ENCODE peak calls at places on chromosomes 13 and 19, in four cellular contexts. F is right lobe of liver, O is cardiac muscle cell, S is RWPE1. B is an unnamed sample.
A peak's percentile ranks its signal among the peaks of the same experiment; 100 is the strongest.

GRCh38 chr13:105957769-105958438 is 577.6 kb downstream of the EFNB2 start:
- DNase-seq in S (no peak), O (no peak), F (no peak), B (no peak)

GRCh38 chr19:10093295-10094186 is 7.4 kb downstream of the SHFL start:
- DNase-seq in F (no peak), O (peak; percentile 18), S (no peak), B (no peak)

GRCh38 chr13:45416521-45417125 is 1.6 kb downstream of the SLC25A30 start:
- DNase-seq in S (no peak), F (no peak), O (no peak), B (no peak)

GRCh38 chr13:95349267-95349666 is 48.0 kb upstream of the ABCC4 start:
- DNase-seq in S (no peak), O (peak; percentile 41), F (no peak), B (no peak)

GRCh38 chr19:17618281-17618903 is 62.9 kb downstream of the COLGALT1 start:
- DNase-seq in F (no peak), S (no peak), O (no peak), B (no peak)

GRCh38 chr13:48526269-48526668 is 6.6 kb downstream of the RCBTB2 start:
- DNase-seq in S (no peak), O (no peak), F (no peak), B (no peak)

GRCh38 chr13:32262165-32262564 is 53.0 kb downstream of the ZAR1L start:
- DNase-seq in F (no peak), S (no peak), O (no peak), B (no peak)

GRCh38 chr19:31264379-31264778 is 84.9 kb downstream of the TSHZ3 start:
- DNase-seq in S (no peak), O (no peak), F (no peak), B (no peak)

GRCh38 chr13:64924401-64924800 is 2305.7 kb downstream of the PCDH9 start:
- DNase-seq in F (no peak), S (no peak), O (no peak), B (no peak)

GRCh38 chr19:47540748-47541147 is 25.9 kb upstream of the NAPA start:
- DNase-seq in S (no peak), O (peak; percentile 65), F (no peak), B (no peak)

GRCh38 chr13:99777873-99778272 is 193.7 kb downstream of the ZIC5 start:
- DNase-seq in S (no peak), O (no peak), F (no peak), B (no peak)

GRCh38 chr19:33627526-33627925 is 5.8 kb downstream of the CHST8 start:
- DNase-seq in S (no peak), O (no peak), F (no peak), B (no peak)

GRCh38 chr13:40590112-40590862 is 76.2 kb downstream of the FOXO1 start:
- DNase-seq in F (no peak), O (no peak), S (no peak), B (no peak)

GRCh38 chr13:103067751-103068563 is 1.7 kb upstream of the SLC10A2 start:
- DNase-seq in F (no peak), O (no peak), S (peak; percentile 36), B (no peak)

GRCh38 chr13:43767351-43767901 is 19.3 kb downstream of the ENOX1 start:
- DNase-seq in S (no peak), O (peak; percentile 62), F (no peak), B (no peak)

GRCh38 chr19:12749938-12750521 is 1.6 kb upstream of the BEST2 start:
- DNase-seq in O (peak; percentile 40), F (no peak), S (no peak), B (no peak)

GRCh38 chr13:79455331-79455730 is 25.6 kb upstream of the NDFIP2 start:
- DNase-seq in F (no peak), O (peak; percentile 16), S (no peak), B (no peak)

GRCh38 chr19:33005440-33005839 is 33.4 kb downstream of the FAAP24 start:
- DNase-seq in F (no peak), S (peak; percentile 12), O (no peak), B (no peak)

GRCh38 chr13:41008349-41008980 is 10.7 kb downstream of the ELF1 start:
- DNase-seq in S (peak; percentile 64), F (no peak), O (peak; percentile 74), B (peak; percentile 59)

GRCh38 chr19:5850743-5851293 is 431 bp downstream of the FUT3 start:
- DNase-seq in O (peak; percentile 79), S (peak; percentile 29), F (no peak), B (no peak)

GRCh38 chr13:107375701-107376350 is 807.9 kb upstream of the ARGLU1 start:
- DNase-seq in O (no peak), S (no peak), F (no peak), B (no peak)

GRCh38 chr13:43924549-43925245 is 45.0 kb downstream of the LACC1 start:
- DNase-seq in S (no peak), O (no peak), F (no peak), B (no peak)

GRCh38 chr13:29849071-29849541 is 1.3 kb downstream of the UBL3 start:
- DNase-seq in O (peak; percentile 12), S (no peak), F (no peak), B (peak; percentile 69)

GRCh38 chr13:99656843-99657506 is 155.7 kb downstream of the TM9SF2 start:
- DNase-seq in F (no peak), O (no peak), S (no peak), B (no peak)

GRCh38 chr13:111316161-111316730 is 4.2 kb upstream of the TEX29 start:
- DNase-seq in F (no peak), O (no peak), S (no peak), B (no peak)

GRCh38 chr13:108961542-108962125 is 332.2 kb downstream of the MYO16 start:
- DNase-seq in F (no peak), S (peak; percentile 48), O (peak; percentile 71), B (peak; percentile 64)

GRCh38 chr13:99359493-99359892 is 52.3 kb upstream of the GPR183 start:
- DNase-seq in O (no peak), S (no peak), F (no peak), B (no peak)

GRCh38 chr13:40401911-40402776 is 264.3 kb downstream of the FOXO1 start:
- DNase-seq in O (peak; percentile 99), F (peak; percentile 98), S (peak; percentile 88), B (peak; percentile 99)

GRCh38 chr13:110107568-110108347 is 199.2 kb downstream of the COL4A1 start:
- DNase-seq in O (peak; percentile 24), S (no peak), F (no peak), B (no peak)

GRCh38 chr19:19737559-19738332 is 4.8 kb upstream of the ZNF14 start:
- DNase-seq in F (no peak), S (no peak), O (no peak), B (no peak)

GRCh38 chr13:111034811-111035210 is 80.3 kb upstream of the ARHGEF7 start:
- DNase-seq in O (no peak), F (no peak), S (no peak), B (no peak)

GRCh38 chr19:1736280-1736679 is 17.0 kb upstream of the ONECUT3 start:
- DNase-seq in F (no peak), O (no peak), S (no peak), B (no peak)

GRCh38 chr13:99383511-99383921 is 76.3 kb upstream of the GPR183 start:
- DNase-seq in F (no peak), S (no peak), O (no peak), B (no peak)

GRCh38 chr13:19587635-19588300 is 26.4 kb upstream of the TPTE2 start:
- DNase-seq in F (no peak), S (no peak), O (peak; percentile 60), B (peak; percentile 20)

GRCh38 chr19:50230379-50231351 is 27.2 kb downstream of the MYH14 start:
- DNase-seq in O (no peak), S (no peak), F (no peak), B (no peak)
- H3K27ac ChIP-seq in O (no peak overlapping the region), S (no peak overlapping the region), F (no peak overlapping the region), B (no peak overlapping the region)

GRCh38 chr19:14496029-14496848 is at the start of gene GIPC1:
- DNase-seq in S (peak; percentile 100), F (peak; percentile 96), O (peak; percentile 100), B (peak; percentile 77)

GRCh38 chr19:14496849-14497346 is 971 bp upstream of the GIPC1 start:
- DNase-seq in F (no peak), S (no peak), O (no peak), B (no peak)

GRCh38 chr19:14494910-14495677 is 833 bp downstream of the GIPC1 start:
- DNase-seq in O (no peak), S (peak; percentile 81), F (no peak), B (no peak)

GRCh38 chr19:14494451-14494850 is 1.5 kb downstream of the GIPC1 start:
- DNase-seq in F (no peak), S (no peak), O (no peak), B (no peak)

GRCh38 chr19:14495678-14496028 is 274 bp downstream of the GIPC1 start:
- DNase-seq in F (peak; percentile 41), O (no peak), S (no peak), B (no peak)
- H3K27ac ChIP-seq in F (no peak overlapping the region), O (no peak overlapping the region), S (peak overlapping the region; percentile 87), B (no peak overlapping the region)

GRCh38 chr19:51338563-51339312 is 3.2 kb downstream of the VSIG10L start:
- DNase-seq in S (peak; percentile 85), O (peak; percentile 81), F (peak; percentile 88), B (peak; percentile 77)
- H3K27ac ChIP-seq in S (peak overlapping the region; percentile 88), O (peak overlapping the region; percentile 65), F (no peak overlapping the region), B (no peak overlapping the region)

GRCh38 chr19:22052644-22053013 is 345 bp downstream of the ZNF257 start:
- DNase-seq in O (peak; percentile 2), F (peak; percentile 16), S (no peak), B (no peak)
- H3K27ac ChIP-seq in O (no peak overlapping the region), F (no peak overlapping the region), S (no peak overlapping the region), B (peak overlapping the region; percentile 67)

GRCh38 chr13:74063533-74064100 is 70.6 kb downstream of the KLF12 start:
- DNase-seq in S (no peak), O (no peak), F (no peak), B (no peak)
- H3K27ac ChIP-seq in S (no peak overlapping the region), O (peak overlapping the region; percentile 82), F (peak overlapping the region; percentile 32), B (no peak overlapping the region)

GRCh38 chr19:8113017-8113416 is 36.4 kb downstream of the FBN3 start:
- DNase-seq in F (no peak), S (no peak), O (no peak), B (no peak)
- H3K27ac ChIP-seq in F (no peak overlapping the region), S (no peak overlapping the region), O (no peak overlapping the region), B (no peak overlapping the region)

GRCh38 chr19:3148503-3148902 is 12.7 kb downstream of the GNA15 start:
- DNase-seq in S (no peak), F (no peak), O (no peak), B (no peak)

GRCh38 chr19:3145909-3146676 is 10.3 kb downstream of the GNA15 start:
- DNase-seq in S (no peak), F (no peak), O (no peak), B (peak; percentile 94)

GRCh38 chr19:3149526-3150505 is 14.0 kb downstream of the GNA15 start:
- DNase-seq in S (no peak), O (no peak), F (no peak), B (no peak)

GRCh38 chr19:3149089-3149488 is 13.3 kb downstream of the GNA15 start:
- DNase-seq in S (no peak), F (no peak), O (no peak), B (no peak)

GRCh38 chr19:3146677-3147100 is 10.9 kb downstream of the GNA15 start:
- DNase-seq in F (no peak), S (no peak), O (no peak), B (no peak)
- H3K27ac ChIP-seq in F (no peak overlapping the region), S (peak overlapping the region; percentile 52), O (no peak overlapping the region), B (peak overlapping the region; percentile 56)

DNA sequence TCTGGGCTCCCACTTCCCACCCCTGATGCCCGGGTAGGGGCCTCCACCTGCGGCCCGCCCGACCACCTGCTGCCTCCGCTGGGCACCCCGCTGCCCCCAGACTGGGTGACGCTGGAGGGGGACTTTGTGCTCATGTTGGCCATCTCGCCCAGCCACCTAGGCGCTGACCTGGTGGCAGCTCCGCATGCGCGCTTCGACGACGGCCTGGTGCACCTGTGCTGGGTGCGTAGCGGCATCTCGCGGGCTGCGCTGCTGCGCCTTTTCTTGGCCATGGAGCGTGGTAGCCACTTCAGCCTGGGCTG is 7.9 kb downstream of the DBP start:
- DNase-seq in O (no peak), S (no peak), F (no peak), B (no peak)
- H3K27ac ChIP-seq in O (no peak overlapping the region), S (peak overlapping the region; percentile 99), F (no peak overlapping the region), B (no peak overlapping the region)